ENCODE peak calls at places on chromosomes 1 and 21, in six cellular contexts. H is kidney, E is NB4, U is bronchial epithelial cell, R is GM12864, A is fibroblast of pulmonary artery. P is an unnamed sample.

GRCh38 chr21:44057960-44058651 is 46.0 kb downstream of the TRAPPC10 start:
- DNase-seq in H (no peak), E (no peak), U (no peak), R (no peak), A (no peak), P (no peak)

GRCh38 chr1:229093546-229094336 is 177.2 kb upstream of the RAB4A start:
- DNase-seq in H (no peak), E (no peak), U (peak), R (no peak), A (no peak), P (peak)

GRCh38 chr1:68116643-68117235 is 66.3 kb upstream of the DIRAS3 start:
- DNase-seq in H (no peak), E (peak), U (peak), R (peak), A (peak), P (no peak)

GRCh38 chr1:31181515-31182343 is 58.0 kb downstream of the NKAIN1 start:
- DNase-seq in H (peak), E (peak), U (no peak), R (no peak), A (peak), P (no peak)

GRCh38 chr1:234018816-234019215 is 114.3 kb downstream of the SLC35F3 start:
- DNase-seq in H (no peak), E (no peak), U (peak), R (no peak), A (no peak), P (no peak)

GRCh38 chr1:111706921-111707320 is 32.3 kb downstream of the INKA2 start:
- DNase-seq in H (no peak), E (no peak), U (no peak), R (no peak), A (no peak), P (no peak)

GRCh38 chr1:60345049-60345448 is 271.5 kb upstream of the C1orf87 start:
- DNase-seq in H (no peak), E (no peak), U (no peak), R (no peak), A (no peak), P (no peak)

GRCh38 chr21:35206141-35207125 is 157.3 kb upstream of the RUNX1 start:
- DNase-seq in H (peak), E (no peak), U (peak), R (peak), A (no peak), P (no peak)

GRCh38 chr1:184212649-184213314 is 161.3 kb downstream of the TSEN15 start:
- DNase-seq in H (peak), E (peak), U (peak), R (no peak), A (peak), P (no peak)

GRCh38 chr1:114353233-114353632 is 157.8 kb downstream of the TRIM33 start:
- DNase-seq in H (peak), E (peak), U (peak), R (peak), A (peak), P (peak)

GRCh38 chr1:100995196-100995983 is 30.2 kb downstream of the DPH5 start:
- DNase-seq in H (no peak), E (no peak), U (no peak), R (no peak), A (no peak), P (no peak)

GRCh38 chr1:86733340-86733739 is 29.0 kb downstream of the SH3GLB1 start:
- DNase-seq in H (no peak), E (no peak), U (no peak), R (no peak), A (no peak), P (no peak)

GRCh38 chr1:19664453-19665043 is at the start of gene HTR6:
- DNase-seq in H (no peak), E (no peak), U (no peak), R (no peak), A (no peak), P (no peak)

GRCh38 chr1:84861516-84861915 is 31.5 kb downstream of the LPAR3 start:
- DNase-seq in H (no peak), E (no peak), U (no peak), R (no peak), A (no peak), P (no peak)

GRCh38 chr1:53416264-53416663 is 42.9 kb upstream of the DMRTB1 start:
- DNase-seq in H (no peak), E (no peak), U (no peak), R (no peak), A (no peak), P (no peak)

GRCh38 chr1:41810446-41810845 is 108.3 kb downstream of the HIVEP3 start:
- DNase-seq in H (no peak), E (peak), U (peak), R (no peak), A (peak), P (no peak)

GRCh38 chr21:46301759-46302158 is 15.6 kb downstream of the YBEY start:
- DNase-seq in H (no peak), E (no peak), U (no peak), R (no peak), A (no peak), P (no peak)

GRCh38 chr1:2382621-2383361 is 8.6 kb downstream of the MORN1 start:
- DNase-seq in H (peak), E (no peak), U (peak), R (no peak), A (peak), P (no peak)
- TF ChIP-seq CTCF in H (peak), E (peak), U (peak), R (peak), A (peak), P (peak)

GRCh38 chr1:98344726-98345125 is 316.8 kb upstream of the SNX7 start:
- DNase-seq in H (no peak), E (no peak), U (no peak), R (no peak), A (no peak), P (no peak)

GRCh38 chr1:98340511-98340910 is 321.0 kb upstream of the SNX7 start:
- DNase-seq in H (no peak), E (no peak), U (no peak), R (no peak), A (peak), P (no peak)

GRCh38 chr1:98336472-98337118 is 324.9 kb upstream of the SNX7 start:
- DNase-seq in H (no peak), E (no peak), U (no peak), R (no peak), A (no peak), P (no peak)

DNA sequence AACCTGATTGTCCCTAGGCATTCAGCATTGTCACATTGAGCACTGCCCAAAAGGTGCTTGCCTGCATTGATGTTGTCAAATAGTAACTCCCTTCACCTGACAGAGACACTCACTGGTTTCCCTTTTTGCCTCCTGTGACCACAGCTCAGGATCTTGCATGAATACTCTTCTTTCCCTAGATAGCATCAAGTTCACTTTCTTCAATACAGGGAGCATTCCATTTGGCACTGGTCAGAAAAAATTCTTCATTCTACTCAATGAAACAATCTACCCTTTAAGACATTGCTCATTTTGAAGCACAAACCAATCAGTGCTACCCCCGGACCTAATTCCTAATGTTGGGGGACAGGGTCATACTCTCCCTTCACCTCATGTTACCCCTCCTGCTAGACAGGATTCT is 319.0 kb upstream of the SNX7 start:
- DNase-seq in H (no peak), E (no peak), U (no peak), R (no peak), A (no peak), P (no peak)
- TF ChIP-seq CTCF in H (no peak), E (no peak), U (no peak), R (no peak), A (no peak), P (no peak)

GRCh38 chr1:8856689-8857412 is 21.6 kb downstream of the ENO1 start:
- DNase-seq in H (no peak), E (no peak), U (no peak), R (no peak), A (no peak), P (no peak)
- TF ChIP-seq CTCF in H (no peak), E (no peak), U (no peak), R (no peak), A (no peak), P (no peak)

GRCh38 chr1:25130895-25131294 is 101.4 kb downstream of the SYF2 start:
- DNase-seq in H (no peak), E (no peak), U (no peak), R (no peak), A (no peak), P (no peak)
- TF ChIP-seq CTCF in H (no peak), E (no peak), U (no peak), R (no peak), A (no peak), P (no peak)

GRCh38 chr1:44213222-44214112 is at the start of gene DMAP1:
- DNase-seq in H (peak), E (peak), U (peak), R (peak), A (peak), P (peak)
- TF ChIP-seq CTCF in H (peak), E (no peak), U (peak), R (peak), A (peak), P (no peak)

GRCh38 chr1:93659805-93660479 is 21.7 kb downstream of the BCAR3 start:
- DNase-seq in H (no peak), E (no peak), U (no peak), R (no peak), A (no peak), P (no peak)
- TF ChIP-seq CTCF in H (no peak), E (no peak), U (no peak), R (no peak), A (no peak), P (no peak)

DNA sequence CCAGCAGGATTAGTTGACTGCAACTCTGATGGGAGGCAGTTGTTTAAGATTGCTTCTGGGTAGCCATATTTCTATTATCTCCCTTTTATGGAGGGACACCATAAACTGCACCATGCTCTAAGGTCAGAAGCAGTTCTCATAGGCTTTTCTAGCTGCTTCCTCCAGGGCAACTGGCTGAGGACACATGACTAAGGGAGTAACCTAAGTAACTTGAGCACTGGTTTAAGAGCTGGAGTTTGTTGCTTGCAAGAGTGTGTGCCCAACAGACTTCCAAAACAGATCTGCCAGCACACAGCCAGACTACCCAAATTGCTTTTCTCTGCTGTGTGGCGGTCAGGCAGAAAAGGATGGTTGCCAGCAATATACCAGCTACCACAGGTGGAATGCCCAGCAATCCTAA is 111.2 kb upstream of the LHX8 start:
- DNase-seq in H (no peak), E (no peak), U (no peak), R (no peak), A (no peak), P (no peak)
- TF ChIP-seq CTCF in H (no peak), E (no peak), U (no peak), R (no peak), A (no peak), P (no peak)

GRCh38 chr21:38976900-38977299 is 171.2 kb downstream of the ETS2 start:
- DNase-seq in H (no peak), E (no peak), U (no peak), R (no peak), A (no peak), P (no peak)
- TF ChIP-seq CTCF in H (no peak), E (no peak), U (no peak), R (no peak), A (no peak), P (no peak)